ENCODE peak calls at places on chromosomes 13 and 19, in five cellular contexts. A is SK-N-SH, H is PC-3, E is RWPE1, F is mesothelial cell of epicardium. T is an unnamed sample.

GRCh38 chr19:1455002-1455335 is 5.0 kb downstream of the APC2 start:
- DNase-seq in A (no peak), H (peak), E (no peak), F (no peak), T (no peak)

GRCh38 chr19:58439576-58440554 is at the start of gene ZNF132:
- DNase-seq in A (peak), H (no peak), E (peak), F (peak), T (peak)

GRCh38 chr19:12665646-12666304 is 767 bp downstream of the MAN2B1 start:
- DNase-seq in A (no peak), H (no peak), E (no peak), F (no peak), T (no peak)

GRCh38 chr13:51957377-51958216 is 53.7 kb downstream of the ATP7B start:
- DNase-seq in A (no peak), H (no peak), E (no peak), F (no peak), T (no peak)

GRCh38 chr19:56611288-56611687 is 16.2 kb downstream of the ZNF71 start:
- DNase-seq in A (no peak), H (no peak), E (no peak), F (no peak), T (no peak)

GRCh38 chr13:107373551-107373950 is 805.6 kb upstream of the ARGLU1 start:
- DNase-seq in A (no peak), H (peak), E (peak), F (no peak), T (no peak)

GRCh38 chr19:7850429-7850819 is 20.4 kb downstream of the EVI5L start:
- DNase-seq in A (peak), H (no peak), E (no peak), F (no peak), T (no peak)

GRCh38 chr19:45577111-45577905 is 7.3 kb downstream of the OPA3 start:
- DNase-seq in A (no peak), H (peak), E (peak), F (no peak), T (no peak)

GRCh38 chr13:47134939-47135489 is 238.2 kb upstream of the HTR2A start:
- DNase-seq in A (no peak), H (no peak), E (no peak), F (no peak), T (no peak)

GRCh38 chr19:29567366-29567915 is 38.6 kb upstream of the POP4 start:
- DNase-seq in A (no peak), H (no peak), E (no peak), F (peak), T (no peak)

GRCh38 chr19:45782820-45783785 is 813 bp upstream of the DMPK start:
- DNase-seq in A (peak), H (peak), E (peak), F (no peak), T (no peak)

GRCh38 chr19:43078311-43078710 is 4.2 kb downstream of the PSG2 start:
- DNase-seq in A (no peak), H (peak), E (peak), F (no peak), T (no peak)

GRCh38 chr13:44191504-44192171 is 182.0 kb upstream of the SERP2 start:
- DNase-seq in A (peak), H (peak), E (peak), F (no peak), T (no peak)

GRCh38 chr13:30916991-30917390 is 10.9 kb downstream of the MEDAG start:
- DNase-seq in A (no peak), H (no peak), E (no peak), F (no peak), T (no peak)

GRCh38 chr13:94987869-94988268 is 275.5 kb upstream of the SOX21 start:
- DNase-seq in A (no peak), H (peak), E (no peak), F (no peak), T (no peak)

DNA sequence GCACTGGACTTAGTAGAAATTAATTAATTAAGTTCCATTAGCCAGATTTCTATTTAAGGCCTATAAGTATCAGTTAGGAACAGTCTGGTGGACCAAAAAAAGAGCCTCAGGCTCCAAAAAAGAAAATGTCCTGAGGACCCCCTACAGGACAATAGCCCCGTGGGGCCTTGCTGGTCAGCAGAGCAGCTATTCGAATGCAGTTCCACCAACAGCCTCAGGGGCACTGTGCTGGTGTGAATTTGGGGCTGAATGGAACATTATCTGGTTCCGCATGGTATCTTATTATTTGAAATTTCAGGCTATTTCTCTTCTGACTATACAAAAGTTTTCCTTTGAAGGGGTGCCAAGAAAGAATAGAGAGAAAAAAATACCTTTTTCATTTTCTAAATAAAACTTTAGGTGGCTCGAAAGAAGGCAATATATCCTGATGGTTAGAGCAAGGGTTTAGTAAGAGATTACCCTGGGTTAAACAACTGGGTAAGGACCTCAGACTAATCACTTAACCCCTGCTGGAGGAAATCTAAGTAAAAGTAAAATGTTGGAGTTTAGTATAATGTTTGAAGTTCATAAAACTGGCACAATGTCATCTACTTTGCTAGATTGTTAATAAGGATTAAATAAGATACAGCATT is 147.2 kb downstream of the MIPEP start:
- DNase-seq in A (peak), H (peak), E (peak), F (no peak), T (no peak)
- TF ChIP-seq CTCF in A (peak), H (peak), E (peak), F (peak), T (peak)

GRCh38 chr13:102773441-102774209 is at the start of gene TEX30:
- DNase-seq in A (peak), H (peak), E (peak), F (peak), T (peak)
- TF ChIP-seq CTCF in A (no peak), H (no peak), E (no peak), F (no peak), T (no peak)

GRCh38 chr19:3178377-3178972 is at the start of gene S1PR4:
- DNase-seq in A (no peak), H (no peak), E (no peak), F (no peak), T (no peak)
- TF ChIP-seq CTCF in A (no peak), H (no peak), E (no peak), F (no peak), T (no peak)

GRCh38 chr19:15177269-15178116 is 23.3 kb downstream of the NOTCH3 start:
- DNase-seq in A (peak), H (peak), E (peak), F (peak), T (no peak)

GRCh38 chr19:15169541-15170285 is 31.1 kb downstream of the NOTCH3 start:
- DNase-seq in A (no peak), H (no peak), E (no peak), F (no peak), T (no peak)

GRCh38 chr19:15175609-15176008 is 25.2 kb downstream of the NOTCH3 start:
- DNase-seq in A (no peak), H (no peak), E (no peak), F (no peak), T (no peak)

GRCh38 chr19:15170345-15170744 is 30.4 kb downstream of the NOTCH3 start:
- DNase-seq in A (no peak), H (no peak), E (no peak), F (no peak), T (no peak)

DNA sequence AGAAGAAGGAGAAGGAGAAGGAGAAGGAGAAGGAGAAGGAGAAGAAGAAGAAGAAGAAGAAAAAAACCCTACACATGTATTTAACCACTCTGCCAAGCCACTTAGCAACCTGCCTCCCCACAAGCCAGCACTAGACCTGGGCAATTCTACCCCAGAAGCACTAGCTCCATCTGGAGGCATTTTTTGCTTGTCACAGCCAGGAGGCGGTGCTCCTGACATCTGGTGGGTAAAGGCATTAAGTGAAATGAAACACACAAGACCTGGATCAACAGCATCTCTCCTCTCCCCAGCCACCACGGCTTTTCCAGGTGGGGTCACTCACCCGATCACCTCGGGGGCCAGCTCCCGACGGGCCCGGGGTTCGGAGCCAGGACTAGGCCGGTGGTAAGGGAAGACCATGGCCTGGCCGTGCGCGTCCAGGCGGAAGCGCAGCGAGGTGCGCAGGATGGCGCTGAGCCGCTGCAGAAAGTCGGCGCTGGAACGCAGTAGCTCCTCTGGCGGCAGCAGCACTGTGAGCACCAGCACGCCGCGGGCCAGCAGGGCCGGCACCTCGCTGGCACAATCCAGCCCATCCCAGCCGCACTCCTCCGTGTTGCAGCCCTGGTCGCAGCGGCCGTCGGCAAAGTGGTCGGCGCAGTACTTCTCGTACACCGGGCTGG is 26.9 kb downstream of the NOTCH3 start:
- DNase-seq in A (no peak), H (peak), E (no peak), F (no peak), T (no peak)
- TF ChIP-seq CTCF in A (peak), H (peak), E (no peak), F (no peak), T (peak)

GRCh38 chr19:18520848-18521691 is 800 bp downstream of the ELL start:
- DNase-seq in A (no peak), H (no peak), E (no peak), F (peak), T (no peak)
- TF ChIP-seq CTCF in A (no peak), H (no peak), E (no peak), F (no peak), T (no peak)

GRCh38 chr19:14105680-14106079 is 11.9 kb downstream of the PRKACA start:
- DNase-seq in A (no peak), H (no peak), E (no peak), F (no peak), T (no peak)
- TF ChIP-seq CTCF in A (no peak), H (no peak), E (no peak), F (no peak), T (no peak)

GRCh38 chr19:368624-369020 is 24.0 kb upstream of the MIER2 start:
- DNase-seq in A (no peak), H (no peak), E (no peak), F (no peak), T (no peak)
- TF ChIP-seq CTCF in A (no peak), H (no peak), E (no peak), F (no peak), T (no peak)

GRCh38 chr19:41377977-41378707 is 1.8 kb downstream of the TMEM91 start:
- DNase-seq in A (peak), H (no peak), E (no peak), F (no peak), T (no peak)
- TF ChIP-seq CTCF in A (no peak), H (no peak), E (no peak), F (no peak), T (no peak)

DNA sequence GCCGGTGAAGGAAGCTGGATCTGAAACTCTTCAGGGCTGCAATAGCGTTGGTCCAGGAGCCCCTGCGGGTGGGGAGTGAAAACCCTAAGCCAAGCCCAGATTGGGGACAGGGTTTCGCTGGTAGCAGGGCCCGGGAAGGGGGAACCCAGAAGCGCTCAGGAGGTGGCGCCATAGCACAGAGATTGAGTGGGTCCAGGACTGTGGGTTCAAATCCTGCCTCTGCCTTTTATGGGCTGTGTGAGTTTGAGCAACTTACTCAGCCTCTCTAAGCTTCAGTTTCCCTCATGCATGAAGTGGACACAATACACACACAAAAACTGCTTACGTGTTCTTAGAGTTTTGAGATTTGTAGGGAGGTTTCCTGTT is 8.3 kb upstream of the SYCN start:
- DNase-seq in A (peak), H (peak), E (no peak), F (no peak), T (no peak)
- TF ChIP-seq CTCF in A (peak), H (peak), E (no peak), F (no peak), T (peak)

DNA sequence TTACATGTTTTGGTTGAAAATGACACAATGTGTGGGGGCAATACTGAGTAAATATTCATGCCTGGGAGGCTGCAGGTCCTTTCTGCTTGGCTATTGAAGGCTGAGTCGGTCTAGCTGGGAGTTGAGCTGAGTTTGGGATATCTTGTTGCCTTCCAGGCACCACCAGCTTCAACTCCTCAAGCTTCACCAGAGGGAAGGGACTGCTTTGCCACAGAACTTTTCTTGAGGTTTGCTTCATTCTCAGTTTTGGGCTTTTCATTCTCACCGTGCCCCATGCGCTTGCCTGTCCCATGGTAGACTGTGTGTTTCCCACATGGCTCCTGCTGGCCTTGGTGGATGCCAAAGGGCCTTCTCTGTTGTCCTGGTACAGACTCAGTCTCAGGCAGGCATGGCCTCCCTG is 198.2 kb upstream of the SOX1 start:
- DNase-seq in A (no peak), H (no peak), E (no peak), F (no peak), T (no peak)
- TF ChIP-seq CTCF in A (no peak), H (no peak), E (no peak), F (no peak), T (no peak)

T was measured in D721Med.